ENCODE peak calls at places on chromosomes 4 and X, in six cellular contexts. U is A549, B is ovary, F is uterus, M is aorta, W is GM23338. L is an unnamed sample.

GRCh38 chr4:8235224-8235623 is 34.3 kb upstream of the HTRA3 start:
- DNase-seq in B (no peak), U (no peak), M (no peak), F (no peak), W (no peak), L (no peak)

GRCh38 chr4:7046971-7047370 is 3.8 kb downstream of the TADA2B start:
- DNase-seq in W (no peak), U (no peak), M (peak; percentile 59), B (no peak), F (no peak), L (no peak)

GRCh38 chr4:26323807-26324206 is 3.0 kb downstream of the RBPJ start:
- DNase-seq in B (no peak), U (no peak), F (no peak), M (no peak), W (no peak), L (no peak)

GRCh38 chr4:40699648-40700047 is 50.1 kb upstream of the NSUN7 start:
- DNase-seq in F (no peak), B (no peak), M (no peak), U (no peak), W (no peak), L (no peak)

GRCh38 chr4:140595065-140595464 is 26.3 kb upstream of the UCP1 start:
- DNase-seq in F (no peak), U (peak; percentile 41), B (no peak), M (no peak), W (peak; percentile 78), L (no peak)

GRCh38 chr4:101941816-101942358 is 151.4 kb downstream of the BANK1 start:
- DNase-seq in F (no peak), U (no peak), W (no peak), M (no peak), B (no peak), L (no peak)

GRCh38 chrX:71603618-71604017 is 14.7 kb downstream of the CXCR3 start:
- DNase-seq in W (no peak), B (no peak), M (peak; percentile 8), F (no peak), U (peak; percentile 36), L (no peak)

GRCh38 chrX:134682081-134682480 is 23.8 kb upstream of the PLAC1 start:
- DNase-seq in U (no peak), M (no peak), W (no peak), B (no peak), F (no peak), L (no peak)

GRCh38 chr4:114386637-114387233 is 211.9 kb upstream of the UGT8 start:
- DNase-seq in F (no peak), M (no peak), B (no peak), W (peak; percentile 46), U (peak; percentile 22), L (no peak)

GRCh38 chr4:26023191-26023972 is 109.4 kb downstream of the SMIM20 start:
- DNase-seq in U (no peak), M (no peak), W (no peak), B (no peak), F (no peak), L (no peak)

GRCh38 chr4:55757356-55758024 is 62.1 kb upstream of the EXOC1L start:
- DNase-seq in W (peak; percentile 41), U (no peak), F (no peak), B (no peak), M (no peak), L (no peak)

GRCh38 chr4:140653718-140654515 is 85.2 kb upstream of the UCP1 start:
- DNase-seq in W (peak; percentile 15), B (peak; percentile 29), F (no peak), U (no peak), M (no peak), L (no peak)

GRCh38 chr4:8504279-8505007 is 63.9 kb downstream of the TRMT44 start:
- DNase-seq in B (peak; percentile 50), M (no peak), U (no peak), F (peak; percentile 24), W (no peak), L (no peak)

GRCh38 chr4:138398297-138398696 is 156.1 kb upstream of the SLC7A11 start:
- DNase-seq in M (no peak), F (no peak), U (no peak), W (peak; percentile 66), B (no peak), L (no peak)

GRCh38 chr4:67556426-67556825 is 2.1 kb upstream of the STAP1 start:
- DNase-seq in U (no peak), B (no peak), W (no peak), M (no peak), F (no peak), L (no peak)

GRCh38 chr4:138507527-138507926 is 265.4 kb upstream of the SLC7A11 start:
- DNase-seq in F (no peak), U (peak; percentile 3), M (no peak), W (no peak), B (no peak), L (no peak)

GRCh38 chr4:100312615-100313355 is 122.5 kb upstream of the DDIT4L start:
- DNase-seq in M (no peak), B (no peak), W (no peak), F (no peak), U (no peak), L (no peak)

GRCh38 chrX:120726294-120726693 is 96.4 kb upstream of the C1GALT1C1 start:
- DNase-seq in F (no peak), U (no peak), B (no peak), M (no peak), W (no peak), L (no peak)

GRCh38 chrX:105645667-105646354 is 176.5 kb upstream of the NRK start:
- DNase-seq in U (no peak), M (no peak), W (no peak), B (no peak), F (no peak), L (no peak)

GRCh38 chrX:140110081-140110650 is 144.8 kb upstream of the CXorf66 start:
- DNase-seq in B (no peak), M (no peak), W (no peak), F (no peak), U (no peak), L (no peak)

GRCh38 chr4:176001171-176002006 is 64.3 kb upstream of the WDR17 start:
- DNase-seq in U (peak; percentile 8), F (peak; percentile 31), B (no peak), M (peak; percentile 80), W (peak; percentile 93), L (peak; percentile 18)

GRCh38 chrX:154433605-154434004 is 3.3 kb upstream of the GDI1 start:
- DNase-seq in U (no peak), M (no peak), B (no peak), W (no peak), F (no peak), L (no peak)

GRCh38 chr4:69860007-69860406 is at the start of gene SULT1E1:
- DNase-seq in U (no peak), M (no peak), B (no peak), W (peak; percentile 2), F (no peak), L (no peak)

GRCh38 chrX:102712967-102713677 is 874 bp downstream of the GPRASP2 start:
- DNase-seq in U (peak; percentile 70), W (peak; percentile 64), M (no peak), B (peak; percentile 70), F (peak; percentile 79), L (peak; percentile 36)

GRCh38 chr4:41214158-41215146 is at the start of gene APBB2:
- DNase-seq in M (peak; percentile 97), B (peak; percentile 97), U (peak; percentile 95), F (peak; percentile 95), W (peak; percentile 99), L (peak; percentile 94)

DNA sequence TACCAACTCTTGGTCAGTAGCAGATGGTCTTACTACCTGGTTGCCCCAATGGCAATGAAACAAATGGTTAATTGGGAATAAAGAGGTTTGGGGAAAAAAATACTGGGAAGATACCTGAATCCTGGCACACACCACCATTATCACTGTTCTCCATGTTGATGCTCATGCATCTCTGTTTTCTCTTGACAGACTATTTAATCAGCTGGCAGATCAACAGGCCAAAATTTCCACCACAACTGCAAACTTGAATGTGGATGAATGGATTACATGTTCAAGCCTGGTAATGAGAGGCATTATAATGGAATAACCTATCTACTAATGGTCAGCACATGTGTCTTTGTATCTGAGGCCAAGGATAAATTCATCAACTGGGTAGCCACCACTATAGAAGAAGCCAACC is 45.7 kb downstream of the ZNF721 start:
- DNase-seq in U (no peak), W (no peak), F (no peak), M (no peak), B (no peak), L (no peak)
- H3K4me3 ChIP-seq in U (no peak overlapping the region), W (no peak overlapping the region), F (no peak overlapping the region), M (no peak overlapping the region), B (no peak overlapping the region), L (no peak overlapping the region)

DNA sequence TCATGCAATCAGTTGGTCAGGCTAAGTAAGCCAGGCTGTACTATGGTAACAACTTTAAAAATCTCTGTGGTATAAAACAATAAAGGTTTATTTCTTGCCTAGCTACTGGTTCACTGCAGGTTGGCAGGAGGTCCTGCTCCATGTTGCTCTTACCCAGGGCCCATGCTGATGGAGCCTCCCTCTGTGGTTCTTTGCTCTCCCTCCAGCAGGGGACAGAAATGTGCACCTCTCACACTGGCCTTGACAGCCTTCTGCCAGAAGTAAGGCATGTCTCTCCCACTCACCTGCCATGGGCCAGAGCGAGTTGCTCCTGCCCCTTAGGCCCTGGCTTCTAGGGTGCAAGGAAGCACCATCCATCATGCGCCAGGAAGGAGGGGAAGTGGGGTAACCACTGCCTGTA is 31.1 kb downstream of the CLDN22 start:
- DNase-seq in B (no peak), U (peak; percentile 4), W (peak; percentile 4), F (no peak), M (peak; percentile 24), L (no peak)
- H3K4me1 ChIP-seq in B (no peaks in the 10 kb centered on the region), U (peaks cover 9% of the 10 kb centered on the region), W (no peaks in the 10 kb centered on the region), F (no peaks in the 10 kb centered on the region), M (no peaks in the 10 kb centered on the region), L (no peaks in the 10 kb centered on the region)

GRCh38 chrX:2698604-2699003 is 7.5 kb downstream of the CD99 start:
- DNase-seq in F (no peak), B (no peak), U (no peak), M (no peak), W (no peak), L (no peak)
- H3K27ac ChIP-seq in F (no peak overlapping the region), B (no peak overlapping the region), U (no peak overlapping the region), M (no peak overlapping the region), W (no peak overlapping the region), L (no peak overlapping the region)

DNA sequence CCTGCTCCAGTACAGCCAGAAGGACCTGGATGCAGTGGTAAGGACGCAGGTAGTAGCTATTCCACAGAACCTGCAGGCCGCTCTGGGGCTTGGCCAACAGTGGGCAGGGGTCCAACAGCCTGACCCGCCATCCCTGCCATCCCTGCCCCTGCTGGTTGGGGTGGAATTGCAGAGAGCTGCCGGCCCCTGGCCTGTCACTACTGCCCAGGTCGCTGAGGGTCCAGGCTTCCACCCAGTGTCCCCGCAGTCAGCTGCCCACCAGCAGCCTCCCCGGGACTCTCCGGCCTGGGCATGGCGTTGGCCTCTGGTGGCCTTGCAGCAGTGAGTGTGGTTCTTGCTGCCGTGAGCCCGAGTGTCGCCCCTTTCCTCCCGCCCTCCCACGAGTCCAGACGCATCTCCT is 16.3 kb downstream of the TACC3 start:
- DNase-seq in M (no peak), U (no peak), W (no peak), F (no peak), B (no peak), L (no peak)
- H3K4me3 ChIP-seq in M (no peak overlapping the region), U (no peak overlapping the region), W (no peak overlapping the region), F (no peak overlapping the region), B (no peak overlapping the region), L (no peak overlapping the region)

DNA sequence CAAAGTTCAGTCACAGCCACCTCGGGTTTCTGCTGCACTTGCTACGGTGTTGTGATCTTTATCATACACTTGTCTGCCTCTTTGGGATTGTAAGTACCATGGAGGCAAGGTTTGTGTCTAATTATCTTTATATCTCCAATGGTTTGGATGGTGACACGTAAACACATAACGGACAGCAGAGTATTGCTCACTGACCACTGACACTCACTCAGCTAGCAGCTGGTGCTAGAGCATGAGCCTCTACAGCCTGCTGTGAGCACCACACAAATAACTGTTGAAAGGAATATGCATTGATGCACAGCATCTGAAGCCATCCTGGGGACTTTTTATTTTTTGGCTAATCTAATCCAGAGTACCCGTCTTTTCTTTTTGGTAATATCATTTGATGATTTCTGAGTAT is 156.0 kb downstream of the DCLK2 start:
- DNase-seq in F (no peak), B (no peak), M (no peak), W (no peak), U (no peak), L (no peak)
- H3K4me1 ChIP-seq in F (peaks cover 7% of the 10 kb centered on the region), B (peaks cover under 1% of the 10 kb centered on the region), M (peaks cover 3% of the 10 kb centered on the region), W (peaks cover 24% of the 10 kb centered on the region), U (peaks cover 76% of the 10 kb centered on the region), L (no peaks in the 10 kb centered on the region)

L was measured in psoas muscle.